ENCODE peak calls at places on chromosome 21, in four cellular contexts. M is fibroblast of lung, R is K562, H is HCT116. C is an unnamed sample.

GRCh38 chr21:9753943-9754342 is 767.4 kb upstream of the TPTE start:
- DNase-seq in R (no peak), M (no peak), H (no peak), C (no peak)

GRCh38 chr21:38878394-38879179 is 72.9 kb downstream of the ETS2 start:
- DNase-seq in R (no peak), M (no peak), H (no peak), C (no peak)

GRCh38 chr21:35352066-35352770 is 303.1 kb upstream of the RUNX1 start:
- DNase-seq in R (no peak), H (no peak), M (peak; percentile 95), C (no peak)

GRCh38 chr21:36859744-36860501 is 106.5 kb downstream of the HLCS start:
- DNase-seq in M (peak; percentile 62), H (no peak), R (peak; percentile 93), C (peak; percentile 68)

GRCh38 chr21:35764077-35764476 is 296.2 kb downstream of the SETD4 start:
- DNase-seq in R (no peak), H (no peak), M (no peak), C (no peak)

GRCh38 chr21:16079830-16080229 is 350.0 kb downstream of the USP25 start:
- DNase-seq in M (peak; percentile 84), R (no peak), H (no peak), C (peak; percentile 61)

GRCh38 chr21:28953247-28953646 is 39.4 kb downstream of the LTN1 start:
- DNase-seq in R (no peak), M (no peak), H (no peak), C (no peak)

GRCh38 chr21:31425158-31425557 is 81.1 kb upstream of the TIAM1 start:
- DNase-seq in M (no peak), H (no peak), R (no peak), C (no peak)

GRCh38 chr21:41711416-41712023 is 55.3 kb downstream of the RIPK4 start:
- DNase-seq in R (no peak), H (no peak), M (no peak), C (no peak)

GRCh38 chr21:37627561-37627960 is 261.0 kb downstream of the DYRK1A start:
- DNase-seq in R (no peak), M (no peak), H (no peak), C (no peak)

GRCh38 chr21:46635324-46636180 is at the start of gene PRMT2:
- DNase-seq in R (peak; percentile 99), M (peak; percentile 92), H (peak; percentile 91), C (peak; percentile 97)

GRCh38 chr21:14589855-14590563 is 43.9 kb upstream of the SAMSN1 start:
- DNase-seq in M (no peak), H (no peak), R (peak; percentile 74), C (no peak)

GRCh38 chr21:31511258-31511657 is 148.2 kb upstream of the SOD1 start:
- DNase-seq in M (no peak), H (no peak), R (no peak), C (no peak)

GRCh38 chr21:38196033-38196432 is 60.8 kb upstream of the KCNJ15 start:
- DNase-seq in M (no peak), R (no peak), H (no peak), C (no peak)

GRCh38 chr21:36104306-36105300 is 30.3 kb upstream of the CBR3 start:
- DNase-seq in R (peak; percentile 60), M (peak; percentile 47), H (peak; percentile 24), C (no peak)

GRCh38 chr21:16579538-16579937 is 849.8 kb downstream of the USP25 start:
- DNase-seq in H (no peak), R (no peak), M (peak; percentile 66), C (no peak)

GRCh38 chr21:29441651-29442050 is 142.9 kb downstream of the BACH1 start:
- DNase-seq in H (no peak), R (no peak), M (peak; percentile 22), C (no peak)

GRCh38 chr21:36587388-36587787 is 107.5 kb upstream of the CLDN14 start:
- DNase-seq in M (no peak), R (no peak), H (peak; percentile 21), C (peak; percentile 59)

GRCh38 chr21:42108554-42108885 is 37.4 kb downstream of the UMODL1 start:
- DNase-seq in M (no peak), H (no peak), R (no peak), C (no peak)

GRCh38 chr21:28959367-28960099 is 33.1 kb downstream of the LTN1 start:
- DNase-seq in H (no peak), R (peak; percentile 6), M (peak; percentile 87), C (no peak)

GRCh38 chr21:27425172-27425571 is 458.3 kb upstream of the ADAMTS5 start:
- DNase-seq in R (no peak), H (no peak), M (no peak), C (no peak)

GRCh38 chr21:45417951-45418300 is 13.0 kb downstream of the COL18A1 start:
- DNase-seq in R (no peak), H (no peak), M (no peak), C (no peak)

GRCh38 chr21:45417256-45417950 is 12.4 kb downstream of the COL18A1 start:
- DNase-seq in M (peak; percentile 44), R (no peak), H (no peak), C (no peak)

GRCh38 chr21:45419162-45419561 is 14.2 kb downstream of the COL18A1 start:
- DNase-seq in H (no peak), R (no peak), M (no peak), C (no peak)

GRCh38 chr21:45420061-45420521 is 15.1 kb downstream of the COL18A1 start:
- DNase-seq in M (peak; percentile 19), H (no peak), R (no peak), C (no peak)

GRCh38 chr21:45418301-45419071 is 13.5 kb downstream of the COL18A1 start:
- DNase-seq in H (no peak), M (no peak), R (no peak), C (no peak)
- H3K4me1 ChIP-seq in H (peaks cover 9% of the 10 kb centered on the region), M (no peaks in the 10 kb centered on the region), R (peaks cover 80% of the 10 kb centered on the region), C (peaks cover 10% of the 10 kb centered on the region)

GRCh38 chr21:33880626-33881025 is 35.0 kb downstream of the ATP5PO start:
- DNase-seq in R (no peak), M (no peak), H (no peak), C (no peak)

GRCh38 chr21:33885158-33885514 is 30.5 kb downstream of the ATP5PO start:
- DNase-seq in M (no peak), R (no peak), H (no peak), C (no peak)

GRCh38 chr21:33886316-33886715 is 29.3 kb downstream of the ATP5PO start:
- DNase-seq in M (no peak), R (no peak), H (no peak), C (no peak)

GRCh38 chr21:33881689-33882440 is 33.7 kb downstream of the ATP5PO start:
- DNase-seq in H (no peak), M (no peak), R (no peak), C (no peak)

GRCh38 chr21:33884361-33885157 is 31.0 kb downstream of the ATP5PO start:
- DNase-seq in R (no peak), H (no peak), M (peak; percentile 85), C (no peak)
- TF ChIP-seq EZH2 in R (no peak), H (no peak), M (no peak), C (no peak)

GRCh38 chr21:25331286-25331685 is 276.0 kb downstream of the MRPL39 start:
- DNase-seq in M (peak; percentile 20), H (no peak), R (no peak), C (no peak)

GRCh38 chr21:25330266-25330665 is 277.0 kb downstream of the MRPL39 start:
- DNase-seq in M (no peak), H (no peak), R (no peak), C (no peak)

GRCh38 chr21:25324666-25325065 is 282.6 kb downstream of the MRPL39 start:
- DNase-seq in H (no peak), R (no peak), M (no peak), C (no peak)

GRCh38 chr21:25334046-25334730 is 273.1 kb downstream of the MRPL39 start:
- DNase-seq in H (no peak), M (no peak), R (no peak), C (no peak)

GRCh38 chr21:25329227-25329626 is 278.1 kb downstream of the MRPL39 start:
- DNase-seq in R (no peak), H (no peak), M (peak; percentile 92), C (no peak)
- H3K4me2 ChIP-seq in R (no peak overlapping the region), H (no peak overlapping the region), M (peak overlapping the region; percentile 6), C (no peak overlapping the region)

GRCh38 chr21:34077888-34078287 is 4.5 kb downstream of the MRPS6 start:
- DNase-seq in H (no peak), R (peak; percentile 32), M (no peak), C (no peak)
- H3K4me1 ChIP-seq in H (peaks cover 7% of the 10 kb centered on the region), R (peaks cover 3% of the 10 kb centered on the region), M (no peaks in the 10 kb centered on the region), C (peaks cover 33% of the 10 kb centered on the region)

GRCh38 chr21:43933146-43933673 is 68.2 kb downstream of the AGPAT3 start:
- DNase-seq in H (no peak), R (no peak), M (no peak), C (no peak)
- TF ChIP-seq EZH2 in H (no peak), R (no peak), M (no peak), C (no peak)

DNA sequence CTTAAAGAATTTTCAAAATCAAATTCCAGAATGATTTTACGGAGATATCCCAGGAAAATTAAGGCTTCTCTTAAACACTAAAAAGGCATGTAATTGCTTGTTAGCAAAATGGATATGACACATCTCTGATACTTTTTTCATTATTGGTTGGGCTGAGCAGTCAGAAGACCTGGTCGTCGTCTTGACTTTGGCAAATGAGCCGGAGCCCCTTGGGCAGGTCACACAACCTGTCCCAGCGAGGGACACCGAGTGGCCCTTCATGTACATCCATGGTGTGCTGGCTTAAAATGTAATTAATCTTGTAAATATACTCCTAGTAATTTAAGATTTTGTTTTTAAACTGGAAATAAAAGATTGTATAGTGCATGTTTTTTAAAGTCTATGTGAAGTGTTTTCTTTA is 33.9 kb downstream of the IFNGR2 start:
- DNase-seq in H (no peak), M (no peak), R (no peak), C (no peak)
- H3K4me2 ChIP-seq in H (no peak overlapping the region), M (no peak overlapping the region), R (no peak overlapping the region), C (no peak overlapping the region)

DNA sequence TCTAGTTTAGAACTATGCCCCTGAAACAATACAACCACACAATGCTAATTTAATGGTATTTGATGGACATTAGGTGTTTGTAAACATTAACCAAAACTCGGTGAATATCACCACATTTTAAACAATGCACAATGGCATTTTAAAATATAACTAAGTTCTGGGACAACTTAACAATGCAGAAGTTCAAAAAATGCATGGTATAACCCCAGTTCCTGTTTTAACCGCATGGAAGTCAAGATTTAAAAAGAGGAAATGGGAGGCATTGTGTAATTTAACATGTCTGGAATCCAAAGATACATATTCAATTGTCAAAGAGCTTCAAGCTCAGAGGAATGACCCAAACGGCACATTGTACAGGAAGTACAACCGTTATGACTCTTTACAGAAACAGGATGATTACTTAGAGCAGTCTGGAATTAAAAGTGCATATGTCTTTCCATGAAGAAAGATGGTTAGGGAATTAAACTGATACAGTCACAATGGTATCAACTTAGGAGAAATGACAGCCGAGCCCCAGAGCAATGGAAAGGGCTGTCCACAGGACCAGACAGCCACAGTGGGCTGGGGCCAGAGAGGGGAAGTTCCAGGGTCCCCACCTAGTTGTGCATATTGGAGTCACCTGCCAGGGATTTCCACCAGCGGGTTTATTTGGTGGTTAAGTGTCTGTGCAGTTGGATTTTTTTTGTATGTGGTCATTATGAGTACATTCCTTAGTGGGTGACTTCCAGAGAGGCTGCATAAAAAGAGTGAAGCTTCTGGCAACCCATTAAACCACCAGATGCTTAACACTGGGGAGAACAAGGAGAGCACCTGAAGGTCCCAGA is 7.5 kb upstream of the PTTG1IP start:
- DNase-seq in M (peak; percentile 86), H (no peak), R (peak; percentile 37), C (peak; percentile 51)
- H3K4me1 ChIP-seq in M (no peaks in the 10 kb centered on the region), H (no peaks in the 10 kb centered on the region), R (peaks cover 20% of the 10 kb centered on the region), C (peaks cover 52% of the 10 kb centered on the region)

GRCh38 chr21:43613755-43614638 is 45.3 kb downstream of the HSF2BP start:
- DNase-seq in R (peak; percentile 48), H (no peak), M (peak; percentile 62), C (no peak)
- TF ChIP-seq EZH2 in R (no peak), H (no peak), M (no peak), C (no peak)